ENCODE peak calls at places on chromosomes 11 and 22, in four cellular contexts. F is A549, B is GM12878, N is HepG2. J is an unnamed sample.

GRCh38 chr11:121909571-121909970 is 206.4 kb downstream of the BLID start:
- DNase-seq in F (no peak), B (no peak), N (no peak), J (no peak)

GRCh38 chr11:120112174-120112796 is 25.6 kb downstream of the TRIM29 start:
- DNase-seq in F (no peak), B (no peak), N (no peak), J (no peak)

GRCh38 chr11:24833598-24833997 is 336.7 kb downstream of the LUZP2 start:
- DNase-seq in F (no peak), B (no peak), N (no peak), J (no peak)

GRCh38 chr11:108223449-108224149 is 732 bp downstream of the ATM start:
- DNase-seq in F (no peak), B (no peak), N (no peak), J (peak)

GRCh38 chr11:23976776-23977380 is 520.0 kb upstream of the LUZP2 start:
- DNase-seq in F (no peak), B (no peak), N (no peak), J (no peak)

GRCh38 chr11:69127091-69127850 is 28.5 kb upstream of the SMIM38 start:
- DNase-seq in F (no peak), B (no peak), N (no peak), J (no peak)

GRCh38 chr11:107549253-107549953 is 16.1 kb downstream of the ALKBH8 start:
- DNase-seq in F (no peak), B (no peak), N (peak), J (peak)

GRCh38 chr22:42243802-42244060 is 26.7 kb downstream of the TCF20 start:
- DNase-seq in F (no peak), B (no peak), N (no peak), J (no peak)

GRCh38 chr11:94603587-94603986 is 36.4 kb downstream of the PIWIL4 start:
- DNase-seq in F (no peak), B (no peak), N (no peak), J (no peak)

GRCh38 chr11:107929611-107930200 is 1.5 kb downstream of the RAB39A start:
- DNase-seq in F (no peak), B (no peak), N (no peak), J (no peak)

GRCh38 chr11:131656839-131657211 is 286.4 kb downstream of the NTM start:
- DNase-seq in F (no peak), B (no peak), N (no peak), J (no peak)

GRCh38 chr11:34161812-34162506 is 56.5 kb downstream of the NAT10 start:
- DNase-seq in F (no peak), B (no peak), N (no peak), J (peak)

GRCh38 chr11:3132831-3133455 is 32.2 kb downstream of the OSBPL5 start:
- DNase-seq in F (no peak), B (no peak), N (no peak), J (no peak)

GRCh38 chr11:74282863-74283484 is 28.5 kb downstream of the P4HA3 start:
- DNase-seq in F (no peak), B (no peak), N (no peak), J (no peak)

GRCh38 chr22:29314074-29314473 is 1.4 kb downstream of the RASL10A start:
- DNase-seq in F (no peak), B (no peak), N (no peak), J (no peak)
- TF ChIP-seq MYC in F (no peak), B (no peak), N (no peak), J (no peak)

GRCh38 chr22:35961480-35961902 is 67.1 kb downstream of the RBFOX2 start:
- DNase-seq in F (peak), B (no peak), N (no peak), J (no peak)
- TF ChIP-seq USF2 in F (no peak), B (no peak), N (no peak), J (no peak)

GRCh38 chr11:85886089-85887056 is 31.2 kb downstream of the CCDC83 start:
- DNase-seq in F (no peak), B (no peak), N (no peak), J (no peak)
- TF ChIP-seq MYC in F (no peak), B (no peak), N (no peak), J (no peak)

GRCh38 chr11:63766501-63767270 is 1.9 kb downstream of the ZFTA start:
- DNase-seq in F (no peak), B (no peak), N (peak), J (peak)

GRCh38 chr11:63767415-63768231 is 952 bp downstream of the ZFTA start:
- DNase-seq in F (peak), B (no peak), N (peak), J (peak)

GRCh38 chr11:63769719-63770443 is 1.3 kb upstream of the ZFTA start:
- DNase-seq in F (no peak), B (no peak), N (no peak), J (no peak)

GRCh38 chr11:63769044-63769718 is 606 bp upstream of the ZFTA start:
- DNase-seq in F (no peak), B (no peak), N (no peak), J (peak)

DNA sequence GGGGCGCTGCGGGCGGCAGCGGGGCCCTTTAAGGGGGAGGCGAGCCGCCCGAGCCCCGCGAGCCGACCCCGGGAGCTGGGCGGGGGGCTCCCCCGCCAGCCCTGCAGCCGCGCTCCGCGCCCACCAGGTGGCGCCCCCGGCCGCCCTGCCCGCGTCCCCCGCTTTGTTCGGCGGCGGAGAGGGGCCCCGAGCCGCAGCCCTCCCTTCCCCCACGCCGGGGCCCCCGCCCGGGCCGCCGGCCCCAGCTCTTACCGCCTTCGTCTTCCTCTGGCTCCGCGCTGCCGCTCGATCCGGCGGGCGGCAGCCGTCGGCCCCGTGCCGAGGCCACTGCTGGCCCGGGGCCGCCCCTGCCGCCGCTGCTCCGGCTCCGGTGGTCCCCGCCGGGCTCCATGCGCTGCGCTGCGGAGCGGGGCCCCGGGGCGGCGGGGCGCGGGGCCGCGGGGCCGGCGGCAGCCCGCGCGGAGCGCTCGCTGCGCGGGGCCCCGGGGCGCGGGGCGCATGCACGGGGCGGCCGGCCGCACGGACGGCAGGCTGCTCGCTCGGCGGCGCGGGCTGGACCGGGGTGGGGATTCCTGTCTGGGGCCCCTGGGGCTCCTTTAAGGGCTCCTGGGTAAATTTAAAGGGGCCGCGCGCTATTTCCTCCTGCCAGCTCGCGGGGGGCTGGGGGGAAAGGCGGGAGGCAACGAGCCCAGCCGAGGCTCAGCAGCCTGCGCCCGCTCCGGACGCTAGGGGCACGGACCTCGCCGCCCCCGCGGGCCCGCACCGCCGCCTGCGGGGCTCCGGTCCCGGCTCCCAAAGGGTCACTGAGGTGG is at the start of gene ZFTA:
- DNase-seq in F (peak), B (no peak), N (no peak), J (peak)
- TF ChIP-seq USF2 in F (no peak), B (no peak), N (no peak), J (no peak)

J was measured in K562.